ENCODE peak calls at places on chromosomes 6 and 20, in seven cellular contexts. W, P, J, C, U, N and R are unnamed samples.

GRCh38 chr6:14964901-14965300 is 281.0 kb upstream of the JARID2 start:
- DNase-seq in N (no peak), C (peak), W (no peak), J (no peak), P (no peak), U (no peak), R (no peak)

GRCh38 chr6:125306756-125307149 is 5.0 kb upstream of the HDDC2 start:
- DNase-seq in W (no peak), J (no peak), C (no peak), P (no peak), N (no peak), U (no peak), R (no peak)

GRCh38 chr20:53255102-53255710 is 283.0 kb downstream of the TSHZ2 start:
- DNase-seq in W (no peak), P (no peak), U (no peak), C (no peak), N (no peak), J (no peak), R (no peak)

GRCh38 chr6:44036699-44037101 is 90.6 kb downstream of the MRPL14 start:
- DNase-seq in C (no peak), W (peak), N (no peak), P (no peak), U (no peak), J (no peak), R (peak)

GRCh38 chr6:106453756-106454367 is 93.3 kb downstream of the CRYBG1 start:
- DNase-seq in J (peak), C (no peak), P (no peak), N (no peak), W (peak), U (no peak), R (no peak)

GRCh38 chr6:10873374-10873773 is 8.5 kb downstream of the GCM2 start:
- DNase-seq in C (no peak), J (no peak), U (no peak), W (no peak), N (no peak), P (no peak), R (no peak)

GRCh38 chr6:149405823-149406765 is 6.0 kb downstream of the SUMO4 start:
- DNase-seq in N (no peak), C (no peak), U (no peak), W (no peak), P (no peak), J (no peak), R (no peak)

GRCh38 chr6:136323431-136324112 is 33.9 kb upstream of the BCLAF1 start:
- DNase-seq in P (no peak), N (no peak), C (no peak), U (no peak), J (no peak), W (no peak), R (no peak)